ENCODE peak calls at places on chromosomes 2 and 18, in four cellular contexts. O is H9, G is H1, U is trophoblast cell. V is an unnamed sample. For H3K79me2, the result is how much of the 10 kb centered on the place peaks cover.

GRCh38 chr2:33317369-33318015 is 159.0 kb upstream of the RASGRP3 start:
- DNase-seq in O (no peak), G (no peak), U (no peak), V (no peak)

GRCh38 chr2:10971131-10971854 is 59.6 kb downstream of the KCNF1 start:
- DNase-seq in O (no peak), G (no peak), U (no peak), V (no peak)

GRCh38 chr2:24359129-24359528 is 1.2 kb downstream of the ITSN2 start:
- DNase-seq in O (no peak), G (no peak), U (no peak), V (no peak)

GRCh38 chr2:220432645-220433044 is 805.2 kb downstream of the SLC4A3 start:
- DNase-seq in O (no peak), G (no peak), U (no peak), V (no peak)

GRCh38 chr2:70905443-70905842 is 30.3 kb upstream of the ATP6V1B1 start:
- DNase-seq in O (no peak), G (no peak), U (no peak), V (no peak)

GRCh38 chr2:236001166-236001828 is 166.9 kb downstream of the GBX2 start:
- DNase-seq in O (no peak), G (no peak), U (no peak), V (no peak)

GRCh38 chr18:45173799-45174519 is 441.3 kb upstream of the SLC14A2 start:
- DNase-seq in O (no peak), G (no peak), U (peak), V (no peak)

GRCh38 chr2:39845460-39846146 is 66.5 kb upstream of the THUMPD2 start:
- DNase-seq in O (no peak), G (no peak), U (peak), V (no peak)

GRCh38 chr2:11583203-11583752 is 49.4 kb downstream of the GREB1 start:
- DNase-seq in O (no peak), G (no peak), U (no peak), V (peak)

GRCh38 chr2:28729698-28730097 is 21.9 kb upstream of the PPP1CB start:
- DNase-seq in O (no peak), G (no peak), U (no peak), V (no peak)

GRCh38 chr2:239021224-239021623 is 173.3 kb downstream of the TWIST2 start:
- DNase-seq in O (no peak), G (no peak), U (no peak), V (no peak)

GRCh38 chr2:192243488-192243887 is 48.8 kb upstream of the TMEFF2 start:
- DNase-seq in O (no peak), G (no peak), U (no peak), V (no peak)

GRCh38 chr2:237501892-237502513 is 15.0 kb downstream of the MLPH start:
- DNase-seq in O (no peak), G (no peak), U (no peak), V (no peak)

GRCh38 chr2:237497009-237497819 is 10.2 kb downstream of the MLPH start:
- DNase-seq in O (peak), G (no peak), U (no peak), V (peak)

GRCh38 chr2:237497820-237498128 is 10.7 kb downstream of the MLPH start:
- DNase-seq in O (no peak), G (no peak), U (peak), V (no peak)

GRCh38 chr2:237498341-237498740 is 11.3 kb downstream of the MLPH start:
- DNase-seq in O (no peak), G (no peak), U (no peak), V (no peak)

DNA sequence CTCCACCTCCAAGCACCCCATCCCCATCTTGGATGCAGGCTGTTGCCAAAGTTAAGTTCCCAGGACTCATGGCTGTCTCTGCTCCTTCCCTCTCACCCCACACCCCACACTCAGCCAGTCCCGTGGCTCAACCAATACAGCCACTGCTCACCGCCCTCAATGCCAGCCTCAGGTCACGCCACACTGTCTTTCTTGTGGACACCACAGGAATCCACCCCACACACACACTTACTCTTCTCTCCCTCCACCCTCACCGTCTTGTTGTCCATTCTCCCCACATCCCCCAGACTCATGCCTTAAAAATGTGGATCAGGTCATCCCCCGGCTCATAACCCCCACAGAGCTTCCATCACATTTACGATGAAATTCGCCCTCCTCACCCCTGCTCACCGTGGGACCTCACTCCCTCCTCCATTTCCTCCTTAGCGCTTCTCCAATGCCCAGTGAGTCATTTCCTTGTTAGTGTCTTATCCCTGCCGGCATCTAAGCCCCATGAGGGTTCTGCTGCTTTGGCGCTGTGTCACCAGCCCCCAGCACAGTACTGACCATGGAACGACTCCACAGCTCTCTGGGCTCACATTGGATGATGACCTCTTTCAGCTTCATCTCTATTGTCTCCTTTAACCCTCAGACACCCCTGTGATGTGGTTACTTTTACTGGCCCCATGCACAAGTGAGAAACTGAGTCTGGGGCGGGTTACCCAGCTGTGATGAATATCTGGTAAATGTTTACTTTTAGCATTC is 13.8 kb downstream of the MLPH start:
- DNase-seq in O (no peak), G (peak), U (peak), V (peak)
- H2BK120ac ChIP-seq in O (no peak), G (no peak), U (peak), V (no peak)

GRCh38 chr2:36382472-36382871 is 26.9 kb downstream of the CRIM1 start:
- DNase-seq in O (no peak), G (no peak), U (no peak), V (no peak)

GRCh38 chr2:36385603-36386002 is 30.0 kb downstream of the CRIM1 start:
- DNase-seq in O (no peak), G (no peak), U (no peak), V (peak)

GRCh38 chr2:36380624-36381481 is 25.3 kb downstream of the CRIM1 start:
- DNase-seq in O (peak), G (no peak), U (no peak), V (peak)

GRCh38 chr2:36379710-36380448 is 24.3 kb downstream of the CRIM1 start:
- DNase-seq in O (no peak), G (no peak), U (no peak), V (no peak)

GRCh38 chr2:36381965-36382364 is 26.4 kb downstream of the CRIM1 start:
- DNase-seq in O (no peak), G (no peak), U (no peak), V (no peak)
- H3K79me2 ChIP-seq in O (under half), G (half or more), U (under half), V (half or more)

GRCh38 chr2:174925046-174925784 is 80.0 kb downstream of the CHN1 start:
- DNase-seq in O (no peak), G (no peak), U (peak), V (peak)
- H3K9ac ChIP-seq in O (no peak), G (no peak), U (no peak), V (no peak)

GRCh38 chr18:69839989-69840388 is 107.7 kb downstream of the CD226 start:
- DNase-seq in O (no peak), G (no peak), U (no peak), V (no peak)
- H2BK120ac ChIP-seq in O (no peak), G (no peak), U (no peak), V (no peak)